ENCODE peak calls at places on chromosomes 11 and 22, in six cellular contexts. N is endothelial cell, Y is nephron progenitor cell, H is prostate gland, G is glutamatergic neuron, P is cardiac fibroblast. R is an unnamed sample.
A peak's percentile ranks its signal among the peaks of the same experiment; 100 is the strongest.

GRCh38 chr11:84056696-84057095 is 770.5 kb upstream of the CCDC90B start:
- DNase-seq in N (no peak), Y (no peak), H (no peak), G (no peak), P (no peak), R (no peak)

GRCh38 chr11:16785520-16786128 is 47.2 kb downstream of the C11orf58 start:
- DNase-seq in N (peak; percentile 74), Y (peak; percentile 75), H (peak; percentile 76), G (peak; percentile 78), P (peak; percentile 86), R (peak; percentile 89)

GRCh38 chr11:46278387-46279173 is 1.1 kb downstream of the CREB3L1 start:
- DNase-seq in N (peak; percentile 74), Y (peak; percentile 71), H (peak; percentile 71), G (peak; percentile 76), P (peak; percentile 70), R (peak; percentile 65)

GRCh38 chr11:125001849-125002248 is 47.8 kb downstream of the CCDC15 start:
- DNase-seq in N (no peak), Y (no peak), H (no peak), G (no peak), P (no peak), R (no peak)

GRCh38 chr11:44083906-44084305 is 11.6 kb upstream of the EXT2 start:
- DNase-seq in N (no peak), Y (no peak), H (no peak), G (no peak), P (peak; percentile 61), R (peak; percentile 78)

GRCh38 chr11:33063326-33063775 is 24.0 kb downstream of the TCP11L1 start:
- DNase-seq in N (no peak), Y (no peak), H (no peak), G (no peak), P (peak; percentile 92), R (peak; percentile 61)

GRCh38 chr22:50034126-50035081 is 21.8 kb upstream of the IL17REL start:
- DNase-seq in N (no peak), Y (no peak), H (no peak), G (no peak), P (no peak), R (peak; percentile 52)

GRCh38 chr22:22933807-22934542 is 46.4 kb downstream of the IGLL5 start:
- DNase-seq in N (no peak), Y (no peak), H (no peak), G (no peak), P (no peak), R (no peak)

GRCh38 chr11:108647701-108648527 is 17.0 kb upstream of the DDX10 start:
- DNase-seq in N (peak; percentile 72), Y (peak; percentile 61), H (peak; percentile 75), G (peak; percentile 76), P (peak; percentile 87), R (peak; percentile 93)

GRCh38 chr22:25627271-25627848 is 62.9 kb downstream of the GRK3 start:
- DNase-seq in N (no peak), Y (no peak), H (no peak), G (no peak), P (no peak), R (no peak)

GRCh38 chr11:66266378-66267038 is 1.9 kb upstream of the RAB1B start:
- DNase-seq in N (no peak), Y (no peak), H (no peak), G (no peak), P (no peak), R (no peak)

GRCh38 chr11:119433369-119433749 is 10.4 kb upstream of the THY1 start:
- DNase-seq in N (no peak), Y (no peak), H (no peak), G (no peak), P (peak; percentile 32), R (no peak)

GRCh38 chr11:129694538-129694937 is 121.1 kb upstream of the TMEM45B start:
- DNase-seq in N (no peak), Y (no peak), H (no peak), G (peak; percentile 32), P (no peak), R (no peak)
- TF ChIP-seq CTCF in N (no peak), Y (no peak), H (no peak), G (no peak), P (no peak), R (no peak)

GRCh38 chr11:116513894-116514293 is 258.9 kb downstream of the BUD13 start:
- DNase-seq in N (peak; percentile 66), Y (peak; percentile 53), H (no peak), G (peak; percentile 68), P (peak; percentile 62), R (peak; percentile 18)
- TF ChIP-seq CTCF in N (peak; percentile 68), Y (peak; percentile 39), H (no peak), G (peak; percentile 37), P (peak; percentile 38), R (peak; percentile 16)

GRCh38 chr11:8183136-8183535 is 14.3 kb upstream of the RIC3 start:
- DNase-seq in N (no peak), Y (no peak), H (no peak), G (no peak), P (no peak), R (peak; percentile 8)

GRCh38 chr11:8178297-8178696 is 9.5 kb upstream of the RIC3 start:
- DNase-seq in N (no peak), Y (no peak), H (no peak), G (no peak), P (no peak), R (no peak)

GRCh38 chr11:8186429-8186828 is 17.6 kb upstream of the RIC3 start:
- DNase-seq in N (no peak), Y (no peak), H (no peak), G (no peak), P (no peak), R (no peak)

DNA sequence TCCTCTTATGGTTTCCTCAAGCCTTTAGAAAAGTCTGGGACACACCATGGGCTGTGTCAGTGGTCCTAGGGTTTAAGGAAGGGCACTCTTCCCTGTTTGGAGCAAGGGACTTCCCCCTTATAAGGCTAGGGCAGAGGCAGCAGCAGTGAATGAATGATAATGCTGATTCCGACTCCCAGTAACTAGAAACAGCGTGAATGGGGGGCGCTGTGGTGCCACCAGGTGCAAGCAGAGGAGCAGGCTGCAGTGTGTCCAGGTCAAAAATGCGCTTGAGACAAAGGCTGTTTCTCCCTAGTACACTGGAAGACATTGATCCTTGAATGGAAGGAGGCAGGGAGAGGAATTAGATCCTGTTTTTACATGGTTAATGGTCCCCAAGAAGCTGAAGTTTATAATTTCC is 11.6 kb upstream of the RIC3 start:
- DNase-seq in N (no peak), Y (no peak), H (no peak), G (no peak), P (no peak), R (no peak)
- TF ChIP-seq CTCF in N (no peak), Y (no peak), H (no peak), G (no peak), P (no peak), R (no peak)

DNA sequence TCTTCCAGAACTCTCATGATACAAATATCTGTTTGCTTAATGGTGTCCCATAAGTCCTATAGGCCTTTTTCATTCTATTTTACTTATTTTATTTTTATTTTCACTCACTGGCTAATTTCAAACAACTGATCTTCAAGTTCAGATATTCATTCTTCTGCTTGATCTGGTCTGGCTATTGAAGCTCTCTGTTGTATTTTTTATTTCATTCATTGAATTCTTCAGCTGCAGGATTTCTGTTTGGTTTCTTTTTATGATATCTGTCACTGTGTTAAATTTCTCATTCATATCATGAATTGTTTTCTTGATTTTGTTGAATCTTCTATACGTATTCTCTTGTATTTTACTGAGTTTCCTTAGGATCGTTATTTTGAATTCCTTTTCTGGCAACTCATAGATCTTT is 2.6 kb upstream of the OR10A3 start:
- DNase-seq in N (no peak), Y (no peak), H (no peak), G (no peak), P (no peak), R (no peak)
- TF ChIP-seq CTCF in N (no peak), Y (no peak), H (no peak), G (no peak), P (no peak), R (no peak)

GRCh38 chr11:29328961-29329441 is 687.8 kb downstream of the KCNA4 start:
- DNase-seq in N (peak; percentile 7), Y (no peak), H (no peak), G (no peak), P (peak; percentile 88), R (peak; percentile 90)
- TF ChIP-seq CTCF in N (no peak), Y (peak; percentile 55), H (no peak), G (peak; percentile 46), P (peak; percentile 75), R (peak; percentile 89)

GRCh38 chr11:61132646-61133045 is 28.6 kb downstream of the VPS37C start:
- DNase-seq in N (no peak), Y (no peak), H (no peak), G (peak; percentile 17), P (no peak), R (no peak)
- TF ChIP-seq CTCF in N (no peak), Y (no peak), H (no peak), G (no peak), P (no peak), R (no peak)

DNA sequence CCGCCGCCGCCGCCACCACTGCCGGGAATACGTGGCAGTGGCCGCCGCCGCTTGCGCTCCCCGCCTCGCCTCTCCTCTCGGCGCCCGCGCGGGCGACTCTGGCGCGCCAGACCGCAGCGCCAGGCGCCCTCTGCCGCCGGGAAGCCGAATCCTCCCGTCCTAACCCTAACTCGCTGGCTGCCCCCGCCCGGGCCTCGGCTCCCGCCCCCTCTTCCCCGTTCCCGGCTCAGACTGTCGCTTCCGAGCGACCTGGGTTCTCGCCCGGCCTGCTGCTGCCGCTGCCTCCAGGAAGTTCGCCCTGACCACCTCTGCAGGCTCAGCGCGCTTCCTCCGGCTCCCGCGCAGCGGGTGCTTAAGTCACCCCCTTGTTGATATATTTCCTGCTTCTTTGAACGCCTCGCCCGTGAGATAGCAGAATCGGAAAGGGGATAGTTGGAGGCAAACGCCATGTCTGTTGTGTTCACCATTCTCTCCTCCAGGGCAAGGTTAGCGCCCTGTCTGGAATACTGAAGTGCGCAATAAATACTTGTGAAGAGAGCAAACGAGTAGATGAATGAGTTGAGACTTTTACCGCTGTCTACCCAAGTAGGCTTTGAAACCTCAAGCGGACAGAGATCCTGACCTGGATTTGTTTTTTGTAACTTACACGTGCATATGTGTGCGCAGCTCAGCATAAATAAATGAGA is at the start of gene SMCO4:
- DNase-seq in N (peak; percentile 90), Y (peak; percentile 90), H (peak; percentile 72), G (peak; percentile 89), P (peak; percentile 73), R (peak; percentile 74)
- TF ChIP-seq CTCF in N (peak; percentile 32), Y (peak; percentile 53), H (peak; percentile 69), G (peak; percentile 57), P (peak; percentile 40), R (peak; percentile 59)

R was measured in choroid plexus epithelial cell.